ENCODE peak calls at places on chromosomes 3 and 15, in eight cellular contexts. V, M, U, A, F, P, O and R are unnamed samples.

GRCh38 chr3:108076564-108076963 is 14.3 kb downstream of the CD47 start:
- ATAC-seq in A (no peak), O (no peak), F (no peak), M (no peak), V (no peak), P (no peak), U (no peak), R (no peak)

GRCh38 chr15:45087513-45087912 is 26.5 kb downstream of the DUOX2 start:
- ATAC-seq in V (peak), A (peak), P (peak), O (no peak), F (peak), U (peak), M (peak), R (no peak)

GRCh38 chr3:27720029-27720518 is 2.0 kb downstream of the EOMES start:
- ATAC-seq in A (no peak), F (no peak), V (no peak), P (no peak), O (no peak), U (no peak), M (no peak), R (no peak)

GRCh38 chr15:92803852-92804609 is 96.1 kb upstream of the CHD2 start:
- ATAC-seq in F (peak), O (peak), M (peak), U (peak), P (no peak), A (peak), V (peak), R (peak)

GRCh38 chr15:101049856-101050646 is 130.9 kb downstream of the LRRK1 start:
- ATAC-seq in M (no peak), F (no peak), V (no peak), O (no peak), A (no peak), U (no peak), P (no peak), R (peak)

GRCh38 chr3:78139166-78139565 is 1099.3 kb downstream of the ROBO2 start:
- ATAC-seq in U (no peak), F (no peak), M (no peak), V (no peak), O (no peak), P (no peak), A (no peak), R (no peak)

GRCh38 chr15:66269326-66270090 is 16.0 kb upstream of the MEGF11 start:
- ATAC-seq in U (peak), O (no peak), M (peak), F (no peak), A (no peak), V (no peak), P (peak), R (no peak)

GRCh38 chr15:77483426-77483825 is 62.7 kb downstream of the HMG20A start:
- ATAC-seq in U (no peak), O (no peak), F (no peak), A (no peak), V (no peak), M (no peak), P (peak), R (no peak)

GRCh38 chr3:52829906-52830463 is 487 bp downstream of the ITIH4 start:
- ATAC-seq in M (no peak), U (no peak), O (no peak), A (no peak), V (no peak), P (no peak), F (no peak), R (no peak)

GRCh38 chr3:182717216-182717615 is 76.1 kb upstream of the ATP11B start:
- ATAC-seq in M (no peak), F (peak), P (peak), A (no peak), O (no peak), U (peak), V (no peak), R (no peak)

DNA sequence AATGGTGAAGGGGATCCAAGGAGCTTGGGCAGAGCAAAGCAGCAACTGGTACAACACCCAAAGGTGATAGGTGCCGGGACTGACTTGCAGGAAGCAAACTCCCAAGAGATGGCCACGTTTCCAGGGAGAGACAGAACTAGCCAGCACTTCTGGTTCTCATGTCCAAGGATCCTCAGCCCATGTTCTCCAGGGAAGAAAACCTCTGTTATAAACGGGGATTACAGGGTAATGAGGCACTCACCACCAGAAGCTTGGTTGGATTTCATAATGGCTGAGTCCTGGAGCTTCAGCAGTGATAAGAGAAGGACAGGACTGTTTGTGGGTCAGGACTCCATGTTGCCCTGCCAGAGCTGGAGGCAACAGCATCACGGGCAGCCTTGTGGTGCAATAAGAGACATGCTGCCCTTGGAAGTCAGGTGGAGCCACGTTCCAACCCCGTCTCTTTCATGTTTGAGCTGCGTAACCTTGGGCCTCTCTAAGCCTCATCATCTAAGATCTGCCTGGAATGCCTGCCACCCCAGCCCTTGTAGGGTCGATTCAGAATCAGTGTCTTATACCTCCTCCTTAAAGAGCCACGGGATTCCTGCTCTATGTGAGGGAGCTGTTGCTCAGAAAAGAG is 181.0 kb downstream of the ABHD5 start:
- ATAC-seq in U (peak), F (no peak), V (no peak), P (no peak), M (no peak), O (no peak), A (no peak), R (no peak)
- H3K4me3 ChIP-seq in U (no peak), F (no peak), V (no peak), P (no peak), M (no peak), O (no peak), A (no peak), R (no peak)

DNA sequence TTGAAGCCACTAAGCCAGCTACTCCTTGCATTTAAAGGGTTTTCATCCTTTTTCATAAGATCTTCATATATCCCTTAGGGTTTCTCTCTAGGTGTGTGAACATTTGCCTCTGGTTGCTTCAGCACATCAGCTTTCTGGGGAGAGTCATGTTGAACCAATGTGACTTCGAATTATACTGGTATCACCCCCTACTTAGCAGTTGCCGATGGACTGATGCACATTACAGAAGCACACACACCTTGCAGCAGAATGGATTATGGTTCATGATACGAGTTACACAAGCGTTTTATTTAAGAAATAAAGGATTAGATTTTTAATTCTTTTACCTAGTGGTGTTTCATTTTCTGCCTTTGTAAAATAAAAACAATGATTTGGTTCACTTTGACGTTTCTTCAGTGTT is 39.6 kb downstream of the FBXO22 start:
- ATAC-seq in V (peak), M (no peak), O (no peak), U (no peak), P (peak), A (no peak), F (no peak), R (no peak)
- TF ChIP-seq POLR2AphosphoS5 in V (no peak), M (no peak), O (no peak), U (no peak), P (peak), A (no peak), F (no peak), R (no peak)

GRCh38 chr3:5123937-5124336 is 1.8 kb downstream of the ARL8B start:
- ATAC-seq in O (no peak), V (no peak), U (no peak), M (no peak), A (no peak), F (no peak), P (no peak), R (no peak)
- H3K4me3 ChIP-seq in O (peak), V (peak), U (peak), M (no peak), A (peak), F (peak), P (peak), R (no peak)

GRCh38 chr3:106379251-106379750 is 510.5 kb upstream of the CBLB start:
- ATAC-seq in A (no peak), F (no peak), O (no peak), M (no peak), P (no peak), V (no peak), U (no peak), R (no peak)

GRCh38 chr3:106376016-106376415 is 507.2 kb upstream of the CBLB start:
- ATAC-seq in P (no peak), V (no peak), M (no peak), U (no peak), O (no peak), F (no peak), A (no peak), R (no peak)

GRCh38 chr3:106386050-106386449 is 517.2 kb upstream of the CBLB start:
- ATAC-seq in A (no peak), V (no peak), F (no peak), U (no peak), M (no peak), P (no peak), O (no peak), R (no peak)

GRCh38 chr3:106381265-106381942 is 512.6 kb upstream of the CBLB start:
- ATAC-seq in M (no peak), A (no peak), F (no peak), O (no peak), V (no peak), P (no peak), U (no peak), R (no peak)

GRCh38 chr3:106380232-106380631 is 511.4 kb upstream of the CBLB start:
- ATAC-seq in V (no peak), M (no peak), A (no peak), U (no peak), P (no peak), O (no peak), F (no peak), R (no peak)
- TF ChIP-seq POLR2AphosphoS5 in V (no peak), M (no peak), A (no peak), U (no peak), P (no peak), O (no peak), F (no peak), R (no peak)

GRCh38 chr3:175179055-175179454 is 319.9 kb downstream of the NAALADL2 start:
- ATAC-seq in O (no peak), M (no peak), F (no peak), P (no peak), V (no peak), U (no peak), A (no peak), R (no peak)
- H3K4me3 ChIP-seq in O (no peak), M (no peak), F (no peak), P (no peak), V (no peak), U (no peak), A (no peak), R (no peak)

GRCh38 chr3:69328103-69328755 is 57.7 kb downstream of the FRMD4B start:
- ATAC-seq in V (no peak), P (no peak), U (no peak), M (no peak), A (no peak), F (no peak), O (no peak), R (no peak)
- TF ChIP-seq POLR2AphosphoS5 in V (no peak), P (no peak), U (no peak), M (no peak), A (no peak), F (no peak), O (no peak), R (no peak)

GRCh38 chr3:194575484-194576210 is 57.6 kb downstream of the TMEM44 start:
- ATAC-seq in U (no peak), A (peak), M (peak), O (peak), P (peak), V (peak), F (peak), R (peak)

GRCh38 chr3:194582196-194582905 is 50.9 kb downstream of the TMEM44 start:
- ATAC-seq in A (no peak), U (no peak), F (no peak), V (peak), P (peak), M (no peak), O (no peak), R (no peak)

GRCh38 chr3:194579091-194579606 is 54.1 kb downstream of the TMEM44 start:
- ATAC-seq in F (no peak), A (no peak), M (no peak), V (no peak), O (peak), P (no peak), U (no peak), R (no peak)

GRCh38 chr3:194574639-194575483 is 58.4 kb downstream of the TMEM44 start:
- ATAC-seq in P (peak), F (no peak), U (peak), A (peak), M (peak), O (peak), V (peak), R (no peak)

GRCh38 chr3:194577985-194578905 is 55.0 kb downstream of the TMEM44 start:
- ATAC-seq in V (peak), O (peak), F (peak), U (peak), M (peak), A (peak), P (no peak), R (peak)
- H3K4me3 ChIP-seq in V (no peak), O (no peak), F (no peak), U (no peak), M (no peak), A (no peak), P (no peak), R (no peak)

GRCh38 chr3:11091791-11092190 is 62.5 kb upstream of the HRH1 start:
- ATAC-seq in O (no peak), V (no peak), M (no peak), F (no peak), P (no peak), U (no peak), A (no peak), R (no peak)

GRCh38 chr3:11099306-11099705 is 55.0 kb upstream of the HRH1 start:
- ATAC-seq in F (no peak), O (no peak), P (no peak), A (no peak), V (no peak), U (no peak), M (no peak), R (no peak)

GRCh38 chr3:11093823-11094340 is 60.4 kb upstream of the HRH1 start:
- ATAC-seq in U (no peak), F (no peak), O (no peak), P (no peak), M (no peak), A (no peak), V (no peak), R (no peak)

GRCh38 chr3:11095932-11096265 is 58.4 kb upstream of the HRH1 start:
- ATAC-seq in M (peak), V (no peak), O (peak), F (no peak), A (peak), P (peak), U (peak), R (no peak)

GRCh38 chr3:11096266-11097135 is 57.8 kb upstream of the HRH1 start:
- ATAC-seq in P (peak), V (peak), F (peak), A (peak), U (peak), O (peak), M (peak), R (peak)
- TF ChIP-seq POLR2AphosphoS5 in P (no peak), V (no peak), F (no peak), A (no peak), U (no peak), O (no peak), M (peak), R (peak)

GRCh38 chr3:143123353-143123974 is 3.9 kb downstream of the CHST2 start:
- ATAC-seq in V (no peak), M (no peak), U (no peak), F (peak), O (no peak), P (no peak), A (no peak), R (no peak)

GRCh38 chr3:143127801-143128200 is 8.2 kb downstream of the CHST2 start:
- ATAC-seq in O (no peak), M (no peak), V (no peak), F (no peak), U (no peak), P (no peak), A (no peak), R (no peak)

GRCh38 chr3:143122608-143123352 is 3.2 kb downstream of the CHST2 start:
- ATAC-seq in U (no peak), O (no peak), P (no peak), A (no peak), F (peak), V (no peak), M (no peak), R (no peak)

GRCh38 chr3:143122089-143122430 is 2.5 kb downstream of the CHST2 start:
- ATAC-seq in P (no peak), A (no peak), U (no peak), V (no peak), M (no peak), F (no peak), O (no peak), R (no peak)

DNA sequence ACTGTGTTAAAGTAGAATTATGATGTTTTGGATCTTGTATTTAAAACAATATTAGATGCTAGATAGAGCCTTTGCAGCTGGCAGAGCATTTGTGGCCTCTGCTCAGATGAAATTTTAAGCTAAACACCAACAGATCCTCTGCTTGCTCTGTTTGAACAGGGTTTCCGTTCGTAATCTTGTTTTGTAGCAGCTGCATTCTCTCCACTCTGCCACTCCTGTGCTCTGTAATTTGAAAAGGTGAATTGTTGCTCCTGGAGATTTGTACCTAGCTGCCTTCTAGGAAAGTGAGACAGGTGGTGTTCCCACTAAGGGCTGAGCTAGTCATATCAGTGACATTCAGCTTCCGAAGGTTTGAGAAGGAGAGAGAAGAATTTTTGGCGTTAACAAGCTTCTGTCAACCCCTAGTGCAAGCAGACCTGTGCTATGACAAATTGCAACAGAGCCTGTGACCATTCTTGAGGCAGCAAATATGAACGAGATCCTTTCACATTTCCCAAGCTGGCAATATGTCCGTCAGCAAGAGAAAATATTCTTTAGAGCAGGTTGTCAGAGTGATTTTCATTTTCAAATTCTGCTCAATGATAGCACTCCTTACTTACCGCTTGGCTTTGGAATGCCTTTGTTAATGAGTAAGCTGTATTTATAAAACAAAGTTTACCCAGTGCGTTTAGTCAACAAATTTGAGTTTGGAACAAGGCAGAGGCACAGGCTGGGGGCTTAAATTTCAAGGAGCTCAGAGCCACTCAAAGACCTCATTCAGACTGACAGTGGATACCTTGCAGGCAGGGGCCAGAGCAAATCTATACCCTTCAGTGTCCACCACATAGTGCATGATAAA is 5.3 kb downstream of the CHST2 start:
- ATAC-seq in V (peak), P (no peak), A (no peak), O (no peak), U (peak), M (no peak), F (no peak), R (no peak)
- H3K4me3 ChIP-seq in V (no peak), P (no peak), A (no peak), O (peak), U (peak), M (no peak), F (no peak), R (no peak)

GRCh38 chr3:106184540-106185457 is 316.0 kb upstream of the CBLB start:
- ATAC-seq in F (peak), V (no peak), O (no peak), U (no peak), P (no peak), M (no peak), A (no peak), R (no peak)

GRCh38 chr3:106185949-106186348 is 317.1 kb upstream of the CBLB start:
- ATAC-seq in V (no peak), F (peak), U (no peak), M (no peak), A (no peak), P (no peak), O (no peak), R (no peak)

DNA sequence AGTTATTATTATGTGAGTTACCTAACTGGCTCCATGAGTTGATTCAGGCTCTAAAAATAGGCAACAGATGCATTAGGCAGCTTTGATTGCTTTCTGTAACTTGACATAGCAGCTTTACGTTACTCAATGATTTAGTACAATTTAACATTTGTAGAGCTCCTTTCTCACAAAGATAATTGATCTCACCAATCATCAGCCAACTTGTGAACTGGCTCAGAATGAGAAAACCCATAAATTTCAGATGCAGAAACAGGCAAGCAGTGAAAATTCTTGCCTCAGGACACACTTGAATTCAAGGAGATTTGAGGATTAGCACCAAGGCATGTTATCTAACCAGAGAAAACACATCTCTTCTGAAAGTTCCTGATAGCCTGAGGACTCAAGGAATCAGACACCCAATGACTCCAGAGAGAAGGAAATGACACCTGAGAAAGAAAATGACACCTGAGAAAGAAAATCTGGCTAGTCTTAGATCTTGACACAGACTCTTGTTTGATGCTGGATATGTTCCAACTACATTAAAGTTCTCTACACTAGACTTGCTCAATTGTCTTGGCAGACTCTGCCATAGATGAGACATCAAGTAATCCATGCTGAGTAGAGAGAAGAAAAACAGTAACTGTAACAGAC is 315.1 kb upstream of the CBLB start:
- ATAC-seq in F (peak), V (no peak), U (no peak), M (no peak), O (peak), P (no peak), A (no peak), R (no peak)
- TF ChIP-seq POLR2AphosphoS5 in F (no peak), V (no peak), U (no peak), M (no peak), O (no peak), P (no peak), A (no peak), R (no peak)